ENCODE peak calls at places on chromosomes 13 and 19, in seven cellular contexts. W, D, R, T, M, Y and N are unnamed samples. For H3K27me3, the result is how much of the 10 kb centered on the place peaks cover.

GRCh38 chr19:35362261-35363000 is 4.2 kb downstream of the FFAR3 start:
- DNase-seq in W (no peak), D (no peak), R (no peak), T (no peak), M (no peak), Y (no peak), N (no peak)

GRCh38 chr13:37863708-37864107 is 5.9 kb downstream of the TRPC4 start:
- DNase-seq in W (no peak), D (no peak), R (no peak), T (no peak), M (no peak), Y (no peak), N (no peak)

GRCh38 chr13:44620057-44620456 is 43.9 kb upstream of the TSC22D1 start:
- DNase-seq in W (no peak), D (no peak), R (no peak), T (no peak), M (no peak), Y (peak), N (peak)

GRCh38 chr19:42270346-42271044 is 1.4 kb downstream of the CIC start:
- DNase-seq in W (no peak), D (peak), R (peak), T (no peak), M (peak), Y (peak), N (no peak)

GRCh38 chr13:92681239-92681638 is 545.4 kb upstream of the GPC6 start:
- DNase-seq in W (peak), D (no peak), R (no peak), T (no peak), M (no peak), Y (no peak), N (no peak)

GRCh38 chr13:68176486-68176885 is 946.4 kb upstream of the PCDH9 start:
- DNase-seq in W (no peak), D (no peak), R (no peak), T (no peak), M (no peak), Y (peak), N (no peak)

GRCh38 chr19:29485293-29485692 is 40.5 kb upstream of the VSTM2B start:
- DNase-seq in W (no peak), D (peak), R (peak), T (no peak), M (no peak), Y (no peak), N (no peak)

GRCh38 chr19:11268783-11269267 is 6.5 kb upstream of the DOCK6 start:
- DNase-seq in W (no peak), D (peak), R (no peak), T (no peak), M (no peak), Y (peak), N (no peak)

GRCh38 chr19:2479556-2480194 is 3.7 kb downstream of the GADD45B start:
- DNase-seq in W (no peak), D (no peak), R (no peak), T (no peak), M (peak), Y (no peak), N (no peak)

GRCh38 chr19:45817725-45818301 is 2.7 kb upstream of the RSPH6A start:
- DNase-seq in W (peak), D (no peak), R (no peak), T (no peak), M (no peak), Y (peak), N (no peak)

GRCh38 chr13:37956536-37956935 is 87.0 kb upstream of the TRPC4 start:
- DNase-seq in W (no peak), D (no peak), R (no peak), T (no peak), M (no peak), Y (peak), N (no peak)

GRCh38 chr13:81394605-81395004 is 1053.7 kb upstream of the SPRY2 start:
- DNase-seq in W (peak), D (no peak), R (no peak), T (no peak), M (no peak), Y (no peak), N (no peak)

GRCh38 chr19:35154535-35155406 is at the start of gene FXYD5:
- DNase-seq in W (peak), D (peak), R (peak), T (no peak), M (peak), Y (peak), N (peak)

GRCh38 chr19:15288146-15288963 is 44.0 kb downstream of the BRD4 start:
- DNase-seq in W (no peak), D (no peak), R (no peak), T (no peak), M (no peak), Y (no peak), N (no peak)

GRCh38 chr19:58279042-58279924 is 528 bp downstream of the ZNF8 start:
- DNase-seq in W (peak), D (peak), R (peak), T (peak), M (peak), Y (peak), N (peak)

GRCh38 chr19:2524840-2525723 is 49.2 kb downstream of the GADD45B start:
- DNase-seq in W (peak), D (no peak), R (no peak), T (no peak), M (no peak), Y (peak), N (peak)

DNA sequence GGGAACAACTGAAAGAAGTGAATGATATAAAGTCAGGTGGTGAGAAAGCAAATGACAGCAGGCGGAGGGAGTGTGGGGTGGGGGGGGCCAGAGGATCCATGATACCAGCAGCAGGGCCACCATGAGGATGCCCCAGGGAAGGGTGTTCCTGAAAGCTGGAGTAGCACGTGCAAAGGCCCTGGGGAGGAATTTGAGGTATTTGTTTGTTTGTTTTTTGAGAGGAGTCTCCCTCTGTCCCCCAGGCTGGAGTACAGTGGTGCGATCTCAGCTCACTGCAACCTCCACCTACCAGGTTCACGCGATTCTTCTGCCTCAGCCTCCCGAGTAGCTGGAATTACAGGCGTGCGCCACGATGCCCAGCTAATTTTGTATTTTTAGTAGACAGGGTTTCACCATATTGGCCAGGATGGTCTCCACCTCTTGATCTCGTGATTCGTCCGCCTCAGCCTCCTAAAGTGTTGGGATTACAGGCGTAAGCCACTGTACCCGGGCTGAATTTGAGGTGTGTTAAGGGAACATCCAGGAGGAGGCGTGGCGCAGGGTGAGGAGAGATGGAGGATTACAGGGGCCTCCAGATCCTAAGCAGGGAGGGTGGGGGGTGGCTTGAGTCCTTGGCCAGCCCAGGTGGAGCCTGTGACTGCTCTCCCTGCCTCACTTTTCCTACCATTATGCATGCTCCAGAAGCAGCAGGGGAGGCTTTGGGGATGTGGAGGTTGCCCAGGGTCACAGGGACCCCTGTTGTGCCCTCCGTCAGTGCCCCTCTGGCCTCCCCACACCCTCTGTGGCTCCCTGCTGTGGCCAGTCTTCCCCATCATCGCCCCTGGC is 12.4 kb upstream of the JUND start:
- DNase-seq in W (peak), D (no peak), R (no peak), T (no peak), M (no peak), Y (no peak), N (no peak)
- H3K27me3 ChIP-seq in W (under half), D (under half), R (under half), T (under half), M (under half), Y (under half), N (under half)

GRCh38 chr19:1467228-1467511 is 11.8 kb downstream of the C19orf25 start:
- DNase-seq in W (no peak), D (no peak), R (no peak), T (no peak), M (no peak), Y (no peak), N (no peak)

GRCh38 chr19:1466461-1467227 is 12.4 kb downstream of the C19orf25 start:
- DNase-seq in W (no peak), D (no peak), R (no peak), T (no peak), M (no peak), Y (no peak), N (no peak)

GRCh38 chr19:1465191-1466016 is 13.6 kb downstream of the C19orf25 start:
- DNase-seq in W (peak), D (peak), R (no peak), T (no peak), M (no peak), Y (no peak), N (no peak)

GRCh38 chr19:1467512-1468273 is 11.3 kb downstream of the C19orf25 start:
- DNase-seq in W (no peak), D (no peak), R (no peak), T (no peak), M (no peak), Y (no peak), N (no peak)

DNA sequence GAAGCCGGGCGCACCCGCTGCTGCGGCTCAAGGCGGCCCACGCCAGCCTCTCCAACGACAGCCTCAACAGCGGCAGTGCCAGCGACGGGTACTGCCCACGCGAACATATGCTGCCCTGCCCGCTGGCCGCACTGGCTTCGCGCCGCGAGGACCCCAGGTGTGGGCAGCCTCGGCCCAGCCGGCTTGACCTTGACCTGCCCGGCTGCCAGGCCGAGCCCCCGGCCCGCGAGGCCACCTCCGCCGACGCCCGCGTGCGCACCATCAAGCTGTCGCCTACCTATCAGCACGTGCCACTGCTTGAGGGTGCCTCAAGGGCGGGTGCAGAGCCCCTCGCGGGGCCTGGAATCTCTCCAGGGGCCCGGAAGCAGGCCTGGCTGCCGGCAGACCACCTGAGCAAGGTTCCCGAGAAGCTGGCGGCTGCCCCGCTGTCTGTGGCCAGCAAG is 13.0 kb downstream of the C19orf25 start:
- DNase-seq in W (no peak), D (no peak), R (no peak), T (no peak), M (no peak), Y (no peak), N (no peak)
- H3K27me3 ChIP-seq in W (half or more), D (half or more), R (half or more), T (under half), M (under half), Y (under half), N (under half)

DNA sequence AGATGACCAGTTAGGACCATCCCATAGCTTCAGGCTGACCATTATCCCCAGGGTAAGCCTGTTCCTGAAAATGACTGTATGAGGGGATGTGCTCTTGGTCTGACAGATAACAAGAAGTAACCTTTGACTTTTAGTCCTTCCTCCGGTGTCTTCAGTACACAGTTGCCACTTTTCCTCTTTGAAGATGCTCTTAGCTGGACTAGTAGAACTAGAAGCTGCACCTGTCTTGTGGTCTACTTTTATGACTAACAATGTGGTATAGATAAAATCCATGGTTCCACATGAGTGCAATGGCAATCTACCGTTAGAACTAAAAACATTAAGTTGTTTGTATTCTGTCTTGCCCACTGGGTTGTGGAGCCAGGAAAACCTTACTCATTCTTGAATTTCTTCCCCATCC is 5.9 kb upstream of the RUBCNL start:
- DNase-seq in W (no peak), D (no peak), R (no peak), T (no peak), M (no peak), Y (peak), N (no peak)
- H3K27me3 ChIP-seq in W (under half), D (under half), R (under half), T (under half), M (under half), Y (under half), N (under half)

GRCh38 chr19:18789422-18789832 is 1.7 kb downstream of the COMP start:
- DNase-seq in W (no peak), D (no peak), R (no peak), T (no peak), M (no peak), Y (no peak), N (no peak)
- H3K27me3 ChIP-seq in W (half or more), D (half or more), R (half or more), T (half or more), M (under half), Y (under half), N (under half)

DNA sequence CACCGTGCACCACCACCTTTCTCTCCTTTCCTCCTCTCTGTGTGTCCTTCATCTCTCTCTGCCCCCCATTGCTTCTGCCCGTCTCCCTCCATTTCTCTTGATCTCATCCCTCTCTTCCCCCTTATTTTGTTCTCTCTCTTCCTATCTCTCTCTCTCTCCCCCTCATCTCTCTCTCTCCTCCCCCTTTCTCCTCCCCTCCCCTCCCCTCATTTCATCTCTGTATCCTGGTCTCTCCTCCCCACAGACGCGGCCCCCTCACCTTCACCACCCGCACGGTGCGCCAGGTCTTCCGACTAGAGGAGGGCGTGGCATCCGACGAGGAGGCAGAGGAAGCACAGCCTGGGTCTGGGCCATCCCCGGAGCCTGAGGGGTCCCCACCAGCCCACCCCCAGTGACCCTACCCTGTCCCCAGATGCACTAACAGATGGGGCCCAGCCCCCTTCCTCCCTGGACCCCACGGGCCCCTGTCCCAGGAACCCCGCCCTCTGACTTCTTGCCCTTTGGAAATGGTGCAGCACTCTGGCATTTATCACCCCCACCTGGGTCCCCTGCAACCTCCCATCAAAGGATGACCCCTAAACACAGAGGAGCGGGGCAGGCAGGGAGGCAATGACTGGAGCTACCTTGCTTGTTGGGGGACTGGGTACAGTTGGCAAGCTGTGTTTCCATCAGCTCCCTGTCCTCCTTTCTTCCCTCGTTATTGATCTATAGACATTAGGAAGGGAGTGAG is 19.6 kb downstream of the KCNC3 start:
- DNase-seq in W (no peak), D (no peak), R (peak), T (no peak), M (no peak), Y (no peak), N (no peak)
- H3K27me3 ChIP-seq in W (under half), D (under half), R (under half), T (under half), M (under half), Y (under half), N (under half)

GRCh38 chr13:101917475-101917810 is 465.0 kb downstream of the ITGBL1 start:
- DNase-seq in W (peak), D (no peak), R (no peak), T (no peak), M (no peak), Y (no peak), N (no peak)
- H3K27me3 ChIP-seq in W (half or more), D (under half), R (half or more), T (under half), M (under half), Y (half or more), N (under half)

DNA sequence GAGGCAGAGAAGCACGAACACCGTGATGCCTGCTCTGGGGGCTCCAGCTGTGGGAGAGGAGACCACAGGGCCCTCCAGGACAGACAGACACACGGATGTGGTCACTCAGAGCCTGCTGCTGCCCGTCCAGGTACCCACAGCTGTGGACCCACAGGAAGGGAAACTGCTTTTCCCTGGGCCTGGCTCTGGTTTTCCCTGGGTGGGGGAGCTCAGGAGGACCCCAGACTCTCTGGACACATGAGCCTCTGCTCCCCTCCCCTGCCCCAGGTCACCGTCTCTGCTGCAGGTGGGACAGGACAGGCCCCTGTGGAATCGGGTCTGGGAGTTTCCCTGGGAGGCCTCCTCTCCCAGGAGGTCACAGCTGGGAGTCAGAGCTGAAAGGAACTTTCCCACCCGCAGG is 7.3 kb downstream of the LILRA4 start:
- DNase-seq in W (no peak), D (no peak), R (peak), T (no peak), M (no peak), Y (no peak), N (no peak)
- H3K27me3 ChIP-seq in W (under half), D (under half), R (under half), T (under half), M (under half), Y (under half), N (under half)

DNA sequence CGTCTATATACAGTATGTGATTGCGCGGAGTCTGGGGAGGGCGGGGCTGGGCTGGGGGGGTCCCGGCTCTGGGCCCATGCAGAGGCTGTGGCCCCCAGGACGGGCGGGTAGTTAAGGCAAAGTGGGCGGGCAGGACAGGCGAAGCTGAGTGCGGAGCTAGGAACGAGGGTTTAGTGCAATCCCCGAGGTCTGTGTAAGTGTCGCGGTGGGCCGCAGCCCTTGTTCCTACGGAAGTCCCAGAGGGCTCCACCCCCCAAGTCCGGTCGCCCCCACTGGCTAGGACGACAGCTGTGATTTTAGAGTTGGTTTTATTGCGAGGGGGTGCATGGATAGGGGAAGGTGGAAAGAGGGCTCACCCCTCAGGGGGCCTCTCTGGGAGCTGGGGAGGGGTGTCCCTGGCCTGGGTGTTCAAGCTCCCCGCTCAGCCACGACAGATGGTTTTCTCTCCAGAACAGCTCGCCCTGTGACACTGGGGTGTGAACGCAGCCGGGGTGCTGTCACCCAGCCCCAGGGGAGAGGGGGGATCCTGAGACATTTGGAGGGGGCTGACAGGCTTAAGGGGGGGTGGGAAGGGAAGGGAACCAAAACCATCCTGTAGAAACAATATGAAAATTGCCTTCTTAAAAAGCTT is 21.7 kb downstream of the ZBTB7A start:
- DNase-seq in W (no peak), D (no peak), R (no peak), T (no peak), M (no peak), Y (no peak), N (no peak)
- H3K27me3 ChIP-seq in W (under half), D (under half), R (under half), T (under half), M (under half), Y (under half), N (under half)

GRCh38 chr13:111629933-111630332 is 309.5 kb downstream of the TEX29 start:
- DNase-seq in W (no peak), D (no peak), R (no peak), T (no peak), M (no peak), Y (no peak), N (no peak)

GRCh38 chr13:111629457-111629856 is 309.0 kb downstream of the TEX29 start:
- DNase-seq in W (no peak), D (no peak), R (no peak), T (no peak), M (no peak), Y (no peak), N (no peak)

GRCh38 chr13:111630411-111630810 is 310.0 kb downstream of the TEX29 start:
- DNase-seq in W (peak), D (no peak), R (no peak), T (no peak), M (no peak), Y (no peak), N (no peak)

GRCh38 chr13:111627596-111627995 is 307.2 kb downstream of the TEX29 start:
- DNase-seq in W (no peak), D (no peak), R (no peak), T (no peak), M (no peak), Y (no peak), N (no peak)

DNA sequence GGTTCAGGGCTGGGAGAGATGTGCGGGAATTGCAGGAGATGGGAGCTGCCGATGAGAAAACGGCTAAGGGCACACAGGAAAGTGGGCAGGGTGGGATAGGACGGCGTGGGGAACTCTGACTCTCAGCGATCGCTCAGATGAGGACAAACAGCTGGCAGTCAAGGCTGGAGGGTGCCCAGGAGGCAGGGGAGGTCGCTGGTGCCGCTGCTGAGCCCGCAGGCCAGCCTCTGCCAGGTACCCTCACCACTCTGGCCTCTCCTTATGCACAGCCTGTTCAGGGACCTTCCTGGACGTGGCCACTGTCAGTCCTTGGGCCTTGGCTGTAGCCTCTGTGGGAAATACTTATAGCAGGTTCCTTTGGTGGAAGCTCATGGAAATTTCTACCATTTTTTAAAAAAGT is 308.6 kb downstream of the TEX29 start:
- DNase-seq in W (no peak), D (no peak), R (no peak), T (no peak), M (no peak), Y (no peak), N (no peak)
- H3K27me3 ChIP-seq in W (under half), D (under half), R (under half), T (under half), M (under half), Y (under half), N (under half)